ENCODE peak calls at places on chromosome 6, in ten cellular contexts. One of them, this sample, is unnamed. For H3K27me3, the result is how much of the 10 kb centered on the place peaks cover.

GRCh38 chr6:31822038-31822821 is 5.3 kb upstream of the HSPA1B start:
- DNase-seq in pancreas: peak
- DNase-seq in ovary: peak
- DNase-seq in breast epithelium: peak
- DNase-seq in prostate gland: peak
- DNase-seq in CD8-positive, alpha-beta memory T cell: peak
- DNase-seq in right atrium auricular region: peak
- DNase-seq in BJ: no peak
- DNase-seq in AG04450: no peak
- DNase-seq in uterus: peak
- DNase-seq in this sample: no peak

GRCh38 chr6:124885171-124885570 is 77.1 kb upstream of the RNF217 start:
- DNase-seq in pancreas: no peak
- DNase-seq in ovary: no peak
- DNase-seq in breast epithelium: no peak
- DNase-seq in prostate gland: no peak
- DNase-seq in CD8-positive, alpha-beta memory T cell: no peak
- DNase-seq in right atrium auricular region: no peak
- DNase-seq in BJ: no peak
- DNase-seq in AG04450: no peak
- DNase-seq in uterus: no peak
- DNase-seq in this sample: no peak

GRCh38 chr6:43972915-43973304 is 154.3 kb downstream of the MRPL14 start:
- DNase-seq in pancreas: peak
- DNase-seq in ovary: peak
- DNase-seq in breast epithelium: peak
- DNase-seq in prostate gland: peak
- DNase-seq in CD8-positive, alpha-beta memory T cell: no peak
- DNase-seq in right atrium auricular region: peak
- DNase-seq in BJ: peak
- DNase-seq in AG04450: peak
- DNase-seq in uterus: peak
- DNase-seq in this sample: peak

GRCh38 chr6:167047554-167047953 is 48.4 kb downstream of the CEP43 start:
- DNase-seq in pancreas: no peak
- DNase-seq in ovary: no peak
- DNase-seq in breast epithelium: no peak
- DNase-seq in prostate gland: no peak
- DNase-seq in CD8-positive, alpha-beta memory T cell: no peak
- DNase-seq in right atrium auricular region: no peak
- DNase-seq in BJ: no peak
- DNase-seq in AG04450: no peak
- DNase-seq in uterus: no peak
- DNase-seq in this sample: no peak

GRCh38 chr6:155112757-155113156 is 117.6 kb downstream of the TIAM2 start:
- DNase-seq in pancreas: no peak
- DNase-seq in ovary: no peak
- DNase-seq in breast epithelium: no peak
- DNase-seq in prostate gland: no peak
- DNase-seq in CD8-positive, alpha-beta memory T cell: no peak
- DNase-seq in right atrium auricular region: no peak
- DNase-seq in BJ: no peak
- DNase-seq in AG04450: no peak
- DNase-seq in uterus: no peak
- DNase-seq in this sample: no peak

GRCh38 chr6:170424634-170425126 is 118.1 kb downstream of the FAM120B start:
- DNase-seq in pancreas: no peak
- DNase-seq in ovary: no peak
- DNase-seq in breast epithelium: no peak
- DNase-seq in prostate gland: no peak
- DNase-seq in CD8-positive, alpha-beta memory T cell: no peak
- DNase-seq in right atrium auricular region: peak
- DNase-seq in BJ: no peak
- DNase-seq in AG04450: no peak
- DNase-seq in uterus: no peak
- DNase-seq in this sample: no peak

GRCh38 chr6:158894192-158894591 is 75.0 kb upstream of the EZR start:
- DNase-seq in pancreas: no peak
- DNase-seq in ovary: no peak
- DNase-seq in breast epithelium: no peak
- DNase-seq in prostate gland: no peak
- DNase-seq in CD8-positive, alpha-beta memory T cell: no peak
- DNase-seq in right atrium auricular region: no peak
- DNase-seq in BJ: peak
- DNase-seq in AG04450: peak
- DNase-seq in uterus: no peak
- DNase-seq in this sample: no peak

GRCh38 chr6:96604420-96604819 is 41.5 kb downstream of the FHL5 start:
- DNase-seq in pancreas: no peak
- DNase-seq in ovary: no peak
- DNase-seq in breast epithelium: no peak
- DNase-seq in prostate gland: no peak
- DNase-seq in CD8-positive, alpha-beta memory T cell: no peak
- DNase-seq in right atrium auricular region: no peak
- DNase-seq in BJ: no peak
- DNase-seq in AG04450: no peak
- DNase-seq in uterus: no peak
- DNase-seq in this sample: no peak

GRCh38 chr6:130560231-130560630 is 194.4 kb downstream of the TMEM200A start:
- DNase-seq in pancreas: no peak
- DNase-seq in ovary: no peak
- DNase-seq in breast epithelium: no peak
- DNase-seq in prostate gland: no peak
- DNase-seq in CD8-positive, alpha-beta memory T cell: no peak
- DNase-seq in right atrium auricular region: no peak
- DNase-seq in BJ: no peak
- DNase-seq in AG04450: no peak
- DNase-seq in uterus: no peak
- DNase-seq in this sample: no peak

GRCh38 chr6:38435330-38435729 is 204.4 kb downstream of the BTBD9 start:
- DNase-seq in pancreas: no peak
- DNase-seq in ovary: no peak
- DNase-seq in breast epithelium: no peak
- DNase-seq in prostate gland: no peak
- DNase-seq in CD8-positive, alpha-beta memory T cell: no peak
- DNase-seq in right atrium auricular region: no peak
- DNase-seq in BJ: no peak
- DNase-seq in AG04450: no peak
- DNase-seq in uterus: no peak
- DNase-seq in this sample: no peak

GRCh38 chr6:123022980-123023379 is 26.9 kb downstream of the CLVS2 start:
- DNase-seq in pancreas: no peak
- DNase-seq in ovary: no peak
- DNase-seq in breast epithelium: no peak
- DNase-seq in prostate gland: no peak
- DNase-seq in CD8-positive, alpha-beta memory T cell: no peak
- DNase-seq in right atrium auricular region: no peak
- DNase-seq in BJ: no peak
- DNase-seq in AG04450: no peak
- DNase-seq in uterus: no peak
- DNase-seq in this sample: no peak

DNA sequence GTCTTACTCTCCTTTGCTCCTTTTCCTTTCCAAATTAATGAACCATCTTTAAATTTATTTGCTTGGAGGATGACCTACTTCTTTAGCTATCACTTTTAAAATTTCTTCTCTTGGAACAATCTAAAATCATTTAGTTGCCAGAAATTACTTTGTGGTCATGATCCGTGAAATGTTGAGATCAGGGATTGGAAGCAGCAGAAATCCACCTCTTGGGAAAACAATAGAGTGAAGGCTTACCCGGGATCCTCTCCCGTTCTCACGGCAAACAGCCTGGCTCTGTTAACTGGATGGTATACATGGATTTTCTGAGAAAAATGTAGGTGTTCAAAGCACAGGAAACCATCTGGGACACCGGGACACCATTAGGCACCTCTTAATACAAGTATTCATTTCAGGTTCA is 7.7 kb downstream of the AKAP12 start:
- DNase-seq in pancreas: no peak
- DNase-seq in ovary: no peak
- DNase-seq in breast epithelium: no peak
- DNase-seq in prostate gland: no peak
- DNase-seq in CD8-positive, alpha-beta memory T cell: no peak
- DNase-seq in right atrium auricular region: no peak
- DNase-seq in BJ: no peak
- DNase-seq in AG04450: no peak
- DNase-seq in uterus: no peak
- DNase-seq in this sample: no peak
- H3K27me3 ChIP-seq in pancreas: under half
- H3K27me3 ChIP-seq in ovary: under half
- H3K27me3 ChIP-seq in breast epithelium: under half
- H3K27me3 ChIP-seq in prostate gland: under half
- H3K27me3 ChIP-seq in CD8-positive, alpha-beta memory T cell: under half
- H3K27me3 ChIP-seq in right atrium auricular region: under half
- H3K27me3 ChIP-seq in BJ: under half
- H3K27me3 ChIP-seq in AG04450: under half
- H3K27me3 ChIP-seq in uterus: under half
- H3K27me3 ChIP-seq in this sample: under half

GRCh38 chr6:40588070-40588384 is 863 bp upstream of the LRFN2 start:
- DNase-seq in pancreas: no peak
- DNase-seq in ovary: no peak
- DNase-seq in breast epithelium: no peak
- DNase-seq in prostate gland: no peak
- DNase-seq in CD8-positive, alpha-beta memory T cell: no peak
- DNase-seq in right atrium auricular region: no peak
- DNase-seq in BJ: no peak
- DNase-seq in AG04450: no peak
- DNase-seq in uterus: no peak
- DNase-seq in this sample: no peak
- H3K27me3 ChIP-seq in pancreas: under half
- H3K27me3 ChIP-seq in ovary: under half
- H3K27me3 ChIP-seq in breast epithelium: under half
- H3K27me3 ChIP-seq in prostate gland: under half
- H3K27me3 ChIP-seq in CD8-positive, alpha-beta memory T cell: under half
- H3K27me3 ChIP-seq in right atrium auricular region: under half
- H3K27me3 ChIP-seq in BJ: under half
- H3K27me3 ChIP-seq in AG04450: under half
- H3K27me3 ChIP-seq in uterus: under half
- H3K27me3 ChIP-seq in this sample: under half

DNA sequence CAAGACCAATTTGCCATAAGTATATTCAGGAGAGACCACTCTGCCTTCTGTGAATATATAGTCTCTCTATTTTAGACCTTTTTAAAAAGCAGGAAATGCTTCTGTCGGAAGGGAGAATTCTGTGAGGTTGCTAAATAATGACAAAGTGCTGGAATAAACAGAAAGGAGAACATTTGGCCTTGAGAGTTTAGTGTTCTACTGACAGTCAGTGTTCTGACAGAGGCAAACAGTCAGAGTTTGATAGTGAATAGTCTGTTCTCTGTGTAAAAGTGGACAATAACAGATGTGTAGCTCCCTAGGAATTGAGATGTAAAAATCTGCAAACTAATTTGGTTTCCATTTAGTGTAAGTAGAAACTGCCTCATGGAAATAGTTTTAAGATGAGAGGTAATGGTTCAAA is 220.7 kb downstream of the PHF3 start:
- DNase-seq in pancreas: no peak
- DNase-seq in ovary: no peak
- DNase-seq in breast epithelium: no peak
- DNase-seq in prostate gland: no peak
- DNase-seq in CD8-positive, alpha-beta memory T cell: no peak
- DNase-seq in right atrium auricular region: no peak
- DNase-seq in BJ: no peak
- DNase-seq in AG04450: no peak
- DNase-seq in uterus: no peak
- DNase-seq in this sample: no peak
- H3K27me3 ChIP-seq in pancreas: under half
- H3K27me3 ChIP-seq in ovary: under half
- H3K27me3 ChIP-seq in breast epithelium: under half
- H3K27me3 ChIP-seq in prostate gland: under half
- H3K27me3 ChIP-seq in CD8-positive, alpha-beta memory T cell: under half
- H3K27me3 ChIP-seq in right atrium auricular region: under half
- H3K27me3 ChIP-seq in BJ: under half
- H3K27me3 ChIP-seq in AG04450: under half
- H3K27me3 ChIP-seq in uterus: under half
- H3K27me3 ChIP-seq in this sample: under half

GRCh38 chr6:35202066-35202546 is 11.7 kb upstream of the SCUBE3 start:
- DNase-seq in pancreas: no peak
- DNase-seq in ovary: no peak
- DNase-seq in breast epithelium: no peak
- DNase-seq in prostate gland: peak
- DNase-seq in CD8-positive, alpha-beta memory T cell: no peak
- DNase-seq in right atrium auricular region: no peak
- DNase-seq in BJ: no peak
- DNase-seq in AG04450: no peak
- DNase-seq in uterus: no peak
- DNase-seq in this sample: no peak
- H3K27me3 ChIP-seq in pancreas: under half
- H3K27me3 ChIP-seq in ovary: under half
- H3K27me3 ChIP-seq in breast epithelium: under half
- H3K27me3 ChIP-seq in prostate gland: under half
- H3K27me3 ChIP-seq in CD8-positive, alpha-beta memory T cell: under half
- H3K27me3 ChIP-seq in right atrium auricular region: under half
- H3K27me3 ChIP-seq in BJ: under half
- H3K27me3 ChIP-seq in AG04450: under half
- H3K27me3 ChIP-seq in uterus: under half
- H3K27me3 ChIP-seq in this sample: under half

GRCh38 chr6:21965029-21965428 is 331.8 kb downstream of the PRL start:
- DNase-seq in pancreas: no peak
- DNase-seq in ovary: no peak
- DNase-seq in breast epithelium: no peak
- DNase-seq in prostate gland: no peak
- DNase-seq in CD8-positive, alpha-beta memory T cell: no peak
- DNase-seq in right atrium auricular region: no peak
- DNase-seq in BJ: no peak
- DNase-seq in AG04450: no peak
- DNase-seq in uterus: no peak
- DNase-seq in this sample: no peak
- H3K27me3 ChIP-seq in pancreas: under half
- H3K27me3 ChIP-seq in ovary: under half
- H3K27me3 ChIP-seq in breast epithelium: under half
- H3K27me3 ChIP-seq in prostate gland: under half
- H3K27me3 ChIP-seq in CD8-positive, alpha-beta memory T cell: under half
- H3K27me3 ChIP-seq in right atrium auricular region: under half
- H3K27me3 ChIP-seq in BJ: under half
- H3K27me3 ChIP-seq in AG04450: under half
- H3K27me3 ChIP-seq in uterus: under half
- H3K27me3 ChIP-seq in this sample: under half